ENCODE peak calls at places on chromosomes 5 and 9, in seven cellular contexts. U is heart left ventricle; R is uterus; E is CD8-positive, alpha-beta T cell; L is ovary; W is heart right ventricle; F is prostate gland. Z is an unnamed sample. For H3K4me1, the result is how much of the 10 kb centered on the place peaks cover.

GRCh38 chr9:107389617-107390071 is 99.9 kb downstream of the KLF4 start:
- DNase-seq in E (no peak), L (no peak), F (peak), R (peak), U (no peak), W (peak), Z (no peak)

GRCh38 chr5:40429258-40430111 is 250.2 kb upstream of the PTGER4 start:
- DNase-seq in R (no peak), U (peak), W (no peak), E (no peak), L (no peak), F (no peak), Z (no peak)

GRCh38 chr5:59272744-59273427 is 620.6 kb downstream of the PDE4D start:
- DNase-seq in U (no peak), W (no peak), R (no peak), F (no peak), L (no peak), E (no peak), Z (no peak)

GRCh38 chr5:125446986-125447385 is 700.5 kb upstream of the ZNF608 start:
- DNase-seq in L (no peak), R (no peak), F (no peak), W (no peak), E (no peak), U (no peak), Z (no peak)

GRCh38 chr5:3340471-3340870 is 255.2 kb upstream of the IRX1 start:
- DNase-seq in R (no peak), E (no peak), F (no peak), U (no peak), L (no peak), W (no peak), Z (no peak)

GRCh38 chr5:91219141-91219802 is 163.8 kb downstream of the ARRDC3 start:
- DNase-seq in F (peak), W (no peak), U (no peak), E (no peak), R (peak), L (no peak), Z (peak)

GRCh38 chr5:172901788-172902496 is 57.3 kb upstream of the RPL26L1 start:
- DNase-seq in L (peak), E (no peak), U (no peak), R (no peak), W (no peak), F (no peak), Z (peak)

GRCh38 chr5:155700333-155700732 is 626.6 kb upstream of the SGCD start:
- DNase-seq in W (no peak), R (no peak), E (no peak), U (no peak), F (no peak), L (no peak), Z (no peak)

GRCh38 chr9:115144706-115145105 is 26.7 kb upstream of the TNC start:
- DNase-seq in L (no peak), R (no peak), U (no peak), F (no peak), E (no peak), W (no peak), Z (no peak)

GRCh38 chr9:36995927-36996471 is 38.1 kb downstream of the PAX5 start:
- DNase-seq in W (peak), F (peak), U (peak), L (no peak), R (no peak), E (peak), Z (no peak)

GRCh38 chr5:36378551-36378950 is 76.8 kb upstream of the RANBP3L start:
- DNase-seq in F (no peak), E (no peak), R (no peak), U (no peak), L (no peak), W (no peak), Z (no peak)

GRCh38 chr5:32223972-32224608 is 50.0 kb upstream of the GOLPH3 start:
- DNase-seq in F (no peak), E (no peak), L (no peak), R (no peak), U (no peak), W (no peak), Z (no peak)

GRCh38 chr5:152884006-152884405 is 478.9 kb upstream of the NMUR2 start:
- DNase-seq in W (no peak), U (no peak), F (no peak), L (no peak), E (no peak), R (no peak), Z (no peak)

GRCh38 chr5:3602713-3603502 is 7.3 kb downstream of the IRX1 start:
- DNase-seq in R (no peak), W (peak), E (no peak), F (peak), U (peak), L (no peak), Z (peak)

GRCh38 chr9:35911690-35912089 is 2.4 kb downstream of the SPAAR start:
- DNase-seq in W (peak), U (peak), E (no peak), L (no peak), R (no peak), F (no peak), Z (no peak)
- H3K4me1 ChIP-seq in W (half or more), U (half or more), E (half or more), L (under half), R (under half), F (under half), Z (half or more)

GRCh38 chr5:151743535-151743934 is 14.9 kb downstream of the ATOX1 start:
- DNase-seq in R (no peak), L (no peak), E (no peak), U (no peak), F (no peak), W (no peak), Z (no peak)
- TF ChIP-seq CTCF in R (no peak), L (no peak), E (no peak), U (no peak), F (no peak), W (no peak), Z (no peak)

DNA sequence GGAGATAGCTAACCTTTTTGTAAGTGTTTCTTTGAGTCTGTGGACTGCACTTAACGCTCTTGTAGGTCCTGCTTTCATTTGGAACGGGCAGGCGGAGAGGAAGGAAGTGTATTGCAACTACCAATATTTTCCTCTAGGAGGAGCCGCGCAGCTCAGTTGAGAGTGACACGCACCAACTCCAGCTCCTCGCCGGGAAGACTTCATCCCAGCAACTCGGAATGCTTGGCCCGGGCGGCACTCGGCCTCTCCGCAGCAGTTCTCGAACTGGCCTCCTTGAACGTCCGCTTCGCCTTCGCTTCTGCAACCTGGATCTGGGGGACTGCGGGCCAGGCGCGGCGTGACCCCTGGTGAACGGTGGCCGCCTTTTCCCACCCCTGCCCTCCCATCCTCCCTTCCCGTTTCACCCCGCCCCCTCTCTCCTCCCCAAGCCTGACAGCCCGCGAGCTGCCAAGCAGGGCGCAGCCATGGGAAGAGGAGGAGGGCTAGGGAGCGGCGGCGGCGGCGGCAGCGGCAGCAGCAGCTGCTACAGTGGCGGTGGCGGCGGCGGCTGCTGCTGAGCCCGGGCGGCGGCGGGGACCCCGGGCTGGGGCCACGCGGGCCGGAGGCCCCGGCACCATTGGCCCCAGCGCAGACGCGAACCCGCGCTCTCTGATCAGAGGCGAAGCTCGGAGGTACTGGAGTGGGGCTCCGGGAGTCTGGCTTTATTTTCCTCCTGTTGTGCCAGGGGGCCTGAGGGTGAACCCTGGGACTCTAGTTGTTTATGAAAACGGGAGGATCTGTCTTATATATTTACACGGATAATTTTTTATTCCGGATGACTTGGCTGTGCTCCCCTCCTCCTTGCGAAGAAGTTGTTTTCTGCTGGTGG is at the start of gene GHR:
- DNase-seq in U (peak), W (peak), R (peak), F (peak), E (no peak), L (peak), Z (peak)
- H3K4me3 ChIP-seq in U (peak), W (peak), R (peak), F (peak), E (no peak), L (peak), Z (peak)

DNA sequence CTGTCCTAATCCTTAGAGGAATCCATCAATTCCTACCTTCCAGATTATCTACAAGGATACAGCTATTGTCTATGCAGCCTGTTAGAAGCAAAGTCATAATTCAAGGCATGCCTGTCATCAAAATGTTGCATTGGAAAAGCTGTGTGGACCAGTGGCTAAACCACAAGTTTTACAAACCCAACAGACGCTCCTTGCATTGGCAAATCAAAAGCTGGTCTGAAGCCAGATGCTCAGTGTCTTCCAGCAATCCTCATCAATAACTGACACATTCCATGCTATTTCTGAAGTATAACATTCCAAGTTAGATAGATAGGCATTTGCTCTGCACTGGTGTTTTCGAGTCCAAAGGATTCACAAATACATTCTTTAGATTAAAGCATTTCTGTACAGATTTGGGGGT is 213.6 kb downstream of the EBF1 start:
- DNase-seq in R (no peak), L (no peak), E (no peak), W (no peak), U (no peak), F (no peak), Z (no peak)
- H3K4me1 ChIP-seq in R (under half), L (under half), E (under half), W (under half), U (under half), F (under half), Z (under half)

GRCh38 chr5:11497651-11498050 is 406.6 kb downstream of the CTNND2 start:
- DNase-seq in U (no peak), R (no peak), W (no peak), L (no peak), F (no peak), E (no peak), Z (no peak)

GRCh38 chr5:11491658-11492057 is 412.6 kb downstream of the CTNND2 start:
- DNase-seq in L (no peak), E (no peak), F (no peak), U (no peak), R (no peak), W (no peak), Z (no peak)

GRCh38 chr5:11496127-11496719 is 408.0 kb downstream of the CTNND2 start:
- DNase-seq in L (no peak), U (no peak), R (no peak), E (no peak), F (no peak), W (no peak), Z (no peak)

GRCh38 chr5:11494340-11494739 is 409.9 kb downstream of the CTNND2 start:
- DNase-seq in W (no peak), F (no peak), R (no peak), E (no peak), U (no peak), L (no peak), Z (no peak)
- TF ChIP-seq CTCF in W (peak), F (peak), R (no peak), E (no peak), U (peak), L (no peak), Z (peak)

DNA sequence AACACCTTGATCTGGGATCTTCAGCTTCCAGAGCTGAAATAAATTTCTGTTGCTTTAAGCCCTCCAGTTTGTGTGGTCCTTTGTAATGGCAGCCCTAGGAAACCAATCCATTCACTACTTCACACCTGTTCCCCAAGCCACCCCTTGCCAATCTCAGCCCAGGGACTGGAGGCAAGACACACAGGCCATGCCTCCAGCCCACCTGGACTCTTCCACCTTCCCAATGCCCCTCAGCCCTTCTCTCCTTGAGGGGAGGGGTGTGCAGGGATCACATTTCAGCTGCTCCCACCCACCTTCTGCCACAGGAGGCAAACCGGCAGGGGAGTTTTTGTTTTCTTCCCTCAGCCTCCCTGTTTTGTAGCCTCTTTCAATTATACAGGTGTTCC is 1.5 kb downstream of the CCNJL start:
- DNase-seq in R (no peak), U (no peak), F (no peak), W (no peak), E (no peak), L (no peak), Z (no peak)
- H3K4me3 ChIP-seq in R (no peak), U (peak), F (no peak), W (peak), E (no peak), L (no peak), Z (peak)

Z was measured in left lung.